ENCODE peak calls at places on chromosome 12, in eight cellular contexts. E, F, B, O, C, Y, G and Z are unnamed samples.

GRCh38 chr12:67141405-67142018 is 127.6 kb upstream of the CAND1 start:
- DNase-seq in B (no peak), O (no peak), C (no peak), Y (no peak), F (no peak), G (no peak), E (no peak), Z (no peak)

GRCh38 chr12:118463677-118464076 is 87.3 kb downstream of the SUDS3 start:
- DNase-seq in F (no peak), O (no peak), C (no peak), E (no peak), G (no peak), Y (no peak), B (no peak), Z (no peak)

GRCh38 chr12:121026274-121027045 is 10.2 kb upstream of the C12orf43 start:
- DNase-seq in C (no peak), B (no peak), E (no peak), Y (peak; percentile 19), G (no peak), O (no peak), F (no peak), Z (no peak)

GRCh38 chr12:124568431-124569374 is 1.3 kb upstream of the NCOR2 start:
- DNase-seq in C (peak; percentile 88), G (no peak), Y (peak; percentile 97), F (peak; percentile 94), B (no peak), E (peak; percentile 61), O (peak; percentile 83), Z (no peak)

GRCh38 chr12:124391340-124392261 is 96.7 kb downstream of the RFLNA start:
- DNase-seq in Y (no peak), O (peak; percentile 57), B (peak; percentile 89), F (peak; percentile 51), E (peak; percentile 80), G (peak; percentile 29), C (peak; percentile 88), Z (peak; percentile 52)

GRCh38 chr12:90543393-90543792 is 411.6 kb downstream of the CCER1 start:
- DNase-seq in F (peak; percentile 44), B (no peak), C (no peak), E (peak; percentile 66), O (no peak), G (no peak), Y (peak; percentile 61), Z (no peak)

GRCh38 chr12:29316772-29317171 is 64.2 kb downstream of the ERGIC2 start:
- DNase-seq in E (peak; percentile 91), F (peak; percentile 71), C (no peak), G (no peak), O (no peak), Y (peak; percentile 47), B (no peak), Z (no peak)

GRCh38 chr12:27969901-27970390 is 2.6 kb downstream of the PTHLH start:
- DNase-seq in O (no peak), G (peak; percentile 45), E (peak; percentile 100), F (peak; percentile 53), B (peak; percentile 68), Y (peak; percentile 73), C (peak; percentile 74), Z (peak; percentile 19)

GRCh38 chr12:68622250-68622649 is 11.6 kb downstream of the RAP1B start:
- DNase-seq in O (no peak), E (no peak), B (no peak), F (no peak), G (no peak), C (no peak), Y (peak; percentile 23), Z (no peak)

GRCh38 chr12:30691122-30691879 is 4.4 kb downstream of the IPO8 start:
- DNase-seq in E (peak; percentile 69), O (peak; percentile 26), G (no peak), F (peak; percentile 85), Y (peak; percentile 77), B (no peak), C (no peak), Z (no peak)
- H3K27ac ChIP-seq in E (no peak overlapping the region), O (no peak overlapping the region), G (no peak overlapping the region), F (no peak overlapping the region), Y (no peak overlapping the region), B (peak overlapping the region; percentile 20), C (peak overlapping the region; percentile 14), Z (no peak overlapping the region)

GRCh38 chr12:46901464-46902205 is 75.8 kb upstream of the SLC38A4 start:
- DNase-seq in F (no peak), E (no peak), Y (no peak), C (no peak), B (no peak), O (no peak), G (no peak), Z (no peak)
- H3K27ac ChIP-seq in F (no peak overlapping the region), E (no peak overlapping the region), Y (no peak overlapping the region), C (no peak overlapping the region), B (no peak overlapping the region), O (no peak overlapping the region), G (no peak overlapping the region), Z (no peak overlapping the region)

DNA sequence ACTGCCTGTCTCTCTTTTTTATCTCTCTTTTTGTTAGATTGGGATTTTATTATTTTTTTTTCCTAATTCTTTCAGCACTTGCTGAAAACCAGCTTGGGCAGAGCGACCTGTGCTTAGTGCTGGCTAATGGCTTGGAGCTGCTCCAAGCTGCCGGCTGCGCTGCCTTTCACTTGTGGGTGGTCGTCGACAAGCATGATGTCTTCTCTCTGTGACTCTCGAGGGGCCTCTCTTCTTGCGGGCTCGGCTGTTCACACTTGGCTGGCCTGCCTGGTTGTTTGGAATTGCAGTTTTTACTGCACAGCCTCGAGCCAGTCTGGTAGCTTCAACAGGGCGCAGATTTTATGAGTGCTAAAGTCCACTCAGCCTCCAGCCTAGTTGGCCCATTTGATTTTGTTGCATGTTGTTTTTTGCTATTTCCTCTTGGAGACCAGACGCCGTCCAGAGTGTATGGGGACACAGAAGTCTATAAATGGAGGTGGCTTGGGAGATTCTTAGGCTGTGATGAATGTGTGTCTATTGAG is 18.6 kb downstream of the TPCN1 start:
- DNase-seq in F (no peak), Y (no peak), E (no peak), O (peak; percentile 65), G (no peak), B (no peak), C (no peak), Z (no peak)
- H3K27ac ChIP-seq in F (no peak overlapping the region), Y (no peak overlapping the region), E (peak overlapping the region; percentile 96), O (peak overlapping the region; percentile 42), G (no peak overlapping the region), B (peak overlapping the region; percentile 98), C (peak overlapping the region; percentile 94), Z (no peak overlapping the region)

GRCh38 chr12:105279460-105280056 is 43.6 kb upstream of the APPL2 start:
- DNase-seq in Y (peak; percentile 63), E (no peak), F (no peak), O (no peak), G (peak; percentile 26), B (no peak), C (no peak), Z (peak; percentile 23)
- H3K27ac ChIP-seq in Y (no peak overlapping the region), E (no peak overlapping the region), F (no peak overlapping the region), O (no peak overlapping the region), G (no peak overlapping the region), B (no peak overlapping the region), C (no peak overlapping the region), Z (no peak overlapping the region)

GRCh38 chr12:95192271-95192670 is 25.0 kb downstream of the FGD6 start:
- DNase-seq in F (no peak), G (no peak), C (no peak), E (no peak), O (no peak), B (no peak), Y (no peak), Z (no peak)
- H3K27ac ChIP-seq in F (no peak overlapping the region), G (no peak overlapping the region), C (no peak overlapping the region), E (no peak overlapping the region), O (no peak overlapping the region), B (no peak overlapping the region), Y (no peak overlapping the region), Z (no peak overlapping the region)

GRCh38 chr12:71242511-71242910 is 84.7 kb upstream of the TSPAN8 start:
- DNase-seq in Y (peak; percentile 22), E (no peak), B (no peak), O (no peak), G (no peak), C (no peak), F (no peak), Z (no peak)
- H3K27ac ChIP-seq in Y (no peak overlapping the region), E (no peak overlapping the region), B (no peak overlapping the region), O (no peak overlapping the region), G (no peak overlapping the region), C (peak overlapping the region; percentile 3), F (no peak overlapping the region), Z (no peak overlapping the region)

DNA sequence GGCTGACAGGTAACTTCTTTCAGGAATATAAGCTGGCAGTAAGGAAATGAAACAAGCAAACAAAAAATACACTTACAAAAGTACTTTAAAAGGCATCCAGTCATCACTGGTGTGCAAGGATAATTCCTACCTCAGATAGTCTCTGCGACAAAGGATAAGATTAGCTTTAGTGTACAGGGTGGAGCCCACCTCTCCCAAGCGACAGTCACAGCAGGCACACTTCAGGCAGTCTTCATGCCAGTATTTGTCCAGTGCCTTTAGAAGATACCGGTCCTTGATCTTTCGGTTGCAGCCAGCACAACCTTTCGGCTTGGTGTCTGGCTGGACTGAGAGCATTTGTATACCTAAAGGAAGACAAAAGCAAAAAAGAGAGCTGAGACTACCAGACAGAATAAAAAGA is 5.4 kb downstream of the LMO3 start:
- DNase-seq in O (no peak), C (no peak), F (no peak), G (no peak), E (no peak), B (no peak), Y (no peak), Z (no peak)
- H3K27ac ChIP-seq in O (no peak overlapping the region), C (no peak overlapping the region), F (no peak overlapping the region), G (no peak overlapping the region), E (no peak overlapping the region), B (no peak overlapping the region), Y (no peak overlapping the region), Z (no peak overlapping the region)